ENCODE peak calls at places on chromosomes 2 and 18, in nine cellular contexts. U is lower lobe of right lung, D is HT1080, I is AG08396, T is NCI-H226, Z is dermis blood vessel endothelial cell, B is activated T-helper 1 cell treated with Interleukin-2 at 50 U/mL for 16 hours, G is M059J, W is Caki2. J is an unnamed sample.
A peak's percentile ranks its signal among the peaks of the same experiment; 100 is the strongest.

GRCh38 chr2:204010611-204011560 is 74.3 kb downstream of the ICOS start:
- DNase-seq in G (no peak), W (no peak), Z (peak; percentile 46), I (no peak), B (no peak), T (no peak), D (peak; percentile 43), U (no peak), J (no peak)

GRCh38 chr18:42742976-42743755 is 372.3 kb downstream of the RIT2 start:
- DNase-seq in I (no peak), T (no peak), D (no peak), G (no peak), W (no peak), U (no peak), B (no peak), Z (no peak), J (no peak)

GRCh38 chr18:79954791-79955190 is 3.3 kb upstream of the SLC66A2 start:
- DNase-seq in D (no peak), U (peak; percentile 56), Z (no peak), G (no peak), B (no peak), T (no peak), I (no peak), W (no peak), J (no peak)

GRCh38 chr18:79953921-79954651 is 2.6 kb upstream of the SLC66A2 start:
- DNase-seq in G (peak; percentile 12), T (no peak), I (no peak), D (no peak), Z (no peak), U (peak; percentile 77), W (no peak), B (no peak), J (no peak)

GRCh38 chr2:165725421-165725820 is 68.6 kb downstream of the GALNT3 start:
- DNase-seq in Z (peak; percentile 17), D (peak; percentile 84), U (no peak), B (no peak), I (peak; percentile 53), W (no peak), G (peak; percentile 81), T (peak; percentile 70), J (peak; percentile 86)

GRCh38 chr2:185279999-185280398 is 458.6 kb upstream of the FSIP2 start:
- DNase-seq in Z (peak; percentile 1), T (no peak), W (peak; percentile 16), I (no peak), U (no peak), G (no peak), D (peak; percentile 11), B (no peak), J (peak; percentile 6)

GRCh38 chr2:105753380-105753779 is 8.7 kb downstream of the NCK2 start:
- DNase-seq in B (no peak), G (no peak), U (no peak), I (no peak), Z (no peak), T (no peak), D (no peak), W (no peak), J (no peak)

GRCh38 chr2:46001741-46002506 is 295.3 kb upstream of the EPAS1 start:
- DNase-seq in D (no peak), I (peak; percentile 43), B (no peak), G (no peak), U (no peak), W (no peak), T (peak; percentile 57), Z (no peak), J (peak; percentile 87)

GRCh38 chr2:20184067-20184938 is 40.6 kb downstream of the SDC1 start:
- DNase-seq in W (peak; percentile 70), Z (no peak), T (peak; percentile 64), B (no peak), G (peak; percentile 91), I (peak; percentile 81), U (peak; percentile 80), D (peak; percentile 80), J (peak; percentile 74)

GRCh38 chr2:191365089-191365488 is 119.9 kb downstream of the MYO1B start:
- DNase-seq in U (no peak), W (no peak), Z (no peak), G (no peak), D (no peak), B (no peak), I (no peak), T (no peak), J (no peak)

GRCh38 chr2:43174368-43175186 is 51.8 kb downstream of the ZFP36L2 start:
- DNase-seq in Z (peak; percentile 90), D (no peak), B (peak; percentile 65), U (no peak), W (no peak), I (no peak), G (no peak), T (no peak), J (no peak)

GRCh38 chr2:21770787-21771186 is 647.0 kb downstream of the TDRD15 start:
- DNase-seq in D (no peak), B (no peak), T (no peak), G (no peak), I (no peak), U (no peak), Z (no peak), W (no peak), J (no peak)

GRCh38 chr2:19712850-19713249 is 188.9 kb downstream of the TTC32 start:
- DNase-seq in W (no peak), Z (no peak), T (no peak), U (no peak), G (no peak), I (no peak), B (no peak), D (no peak), J (no peak)